ENCODE peak calls at places on chromosomes 1 and 21, in ten cellular contexts. J, T, Q, Z, E, Y, O, W, P and H are unnamed samples.

GRCh38 chr1:234926574-234927311 is 201.9 kb downstream of the TOMM20 start:
- DNase-seq in Z (peak; percentile 34), P (peak; percentile 85), Y (no peak), W (no peak), E (no peak), O (peak; percentile 69), J (no peak), T (peak; percentile 33), Q (no peak), H (no peak)

GRCh38 chr1:94259635-94260289 is 22.4 kb upstream of the ARHGAP29 start:
- DNase-seq in Z (no peak), T (no peak), O (no peak), E (no peak), J (peak; percentile 14), W (no peak), P (no peak), Y (no peak), Q (no peak), H (no peak)

GRCh38 chr1:203361843-203362524 is 11.1 kb upstream of the FMOD start:
- DNase-seq in J (no peak), P (peak; percentile 42), Y (no peak), T (no peak), Z (no peak), W (no peak), E (no peak), O (no peak), Q (no peak), H (peak; percentile 75)

GRCh38 chr1:84505167-84506001 is 802 bp upstream of the SPATA1 start:
- DNase-seq in Y (peak; percentile 72), O (peak; percentile 55), P (no peak), W (peak; percentile 63), E (no peak), J (no peak), Q (peak; percentile 52), T (no peak), Z (peak; percentile 46), H (peak; percentile 43)

GRCh38 chr1:86741947-86742572 is 37.7 kb downstream of the SH3GLB1 start:
- DNase-seq in J (no peak), O (no peak), Y (no peak), Q (peak; percentile 20), T (peak; percentile 29), E (no peak), Z (no peak), P (no peak), W (peak; percentile 27), H (no peak)

GRCh38 chr1:6019166-6019845 is 26.4 kb upstream of the KCNAB2 start:
- DNase-seq in J (no peak), T (no peak), Z (no peak), E (no peak), Y (no peak), Q (no peak), W (no peak), P (no peak), O (no peak), H (no peak)

GRCh38 chr1:232624892-232625291 is 5.0 kb downstream of the SIPA1L2 start:
- DNase-seq in O (no peak), Z (no peak), J (no peak), Y (no peak), W (no peak), T (no peak), Q (no peak), P (no peak), E (no peak), H (no peak)

GRCh38 chr1:119818181-119818580 is 6.9 kb upstream of the REG4 start:
- DNase-seq in W (no peak), T (no peak), Q (no peak), O (no peak), E (no peak), J (no peak), P (no peak), Z (no peak), Y (no peak), H (no peak)

GRCh38 chr1:110718452-110718851 is 43.7 kb upstream of the KCNA3 start:
- DNase-seq in E (no peak), Y (no peak), P (no peak), W (no peak), J (no peak), O (no peak), T (no peak), Q (no peak), Z (no peak), H (no peak)

GRCh38 chr1:42931108-42931539 is 27.5 kb downstream of the SLC2A1 start:
- DNase-seq in W (peak; percentile 39), Q (no peak), Y (no peak), O (no peak), Z (peak; percentile 86), J (peak; percentile 58), E (peak; percentile 53), T (peak; percentile 30), P (peak; percentile 83), H (no peak)

GRCh38 chr21:33383056-33383888 is 19.9 kb upstream of the IFNGR2 start:
- DNase-seq in Q (peak; percentile 73), T (peak; percentile 52), J (no peak), O (no peak), Y (no peak), W (no peak), Z (peak; percentile 45), E (no peak), P (peak; percentile 92), H (peak; percentile 73)

GRCh38 chr1:110150330-110151174 is at the start of gene SLC6A17:
- DNase-seq in Z (peak; percentile 39), E (peak; percentile 79), Y (no peak), W (peak; percentile 50), T (peak; percentile 62), Q (peak; percentile 74), O (peak; percentile 53), J (peak; percentile 63), P (no peak), H (peak; percentile 52)

GRCh38 chr1:36653850-36654249 is 171.1 kb upstream of the CSF3R start:
- DNase-seq in E (no peak), W (peak; percentile 49), Y (no peak), Q (no peak), O (peak; percentile 87), T (no peak), P (no peak), J (no peak), Z (no peak), H (no peak)

GRCh38 chr21:44439211-44439600 is 16.1 kb upstream of the LRRC3 start:
- DNase-seq in T (no peak), E (no peak), O (no peak), W (no peak), Z (no peak), Y (no peak), J (no peak), Q (no peak), P (peak; percentile 60), H (no peak)

GRCh38 chr1:62481681-62482080 is 44.8 kb downstream of the USP1 start:
- DNase-seq in P (no peak), Q (no peak), E (no peak), O (no peak), Y (no peak), T (no peak), W (no peak), J (no peak), Z (no peak), H (no peak)

GRCh38 chr1:181746224-181746623 is 262.9 kb downstream of the CACNA1E start:
- DNase-seq in J (no peak), Y (no peak), P (no peak), W (no peak), T (no peak), Q (no peak), Z (no peak), E (no peak), O (no peak), H (no peak)

GRCh38 chr1:200136384-200136783 is 108.9 kb downstream of the NR5A2 start:
- DNase-seq in P (no peak), J (no peak), Y (no peak), Z (no peak), E (no peak), O (no peak), Q (no peak), T (no peak), W (no peak), H (no peak)

GRCh38 chr1:234863596-234863995 is 253.6 kb upstream of the IRF2BP2 start:
- DNase-seq in E (no peak), T (no peak), P (peak; percentile 89), O (no peak), W (no peak), J (no peak), Y (no peak), Z (no peak), Q (peak; percentile 33), H (no peak)

GRCh38 chr1:33502726-33503125 is 30.3 kb downstream of the ZSCAN20 start:
- DNase-seq in E (no peak), W (no peak), Z (no peak), O (no peak), T (no peak), Y (no peak), J (no peak), Q (peak; percentile 16), P (no peak), H (peak; percentile 13)

GRCh38 chr1:168057921-168058320 is 78.8 kb downstream of the GPR161 start:
- DNase-seq in E (no peak), J (no peak), Y (no peak), T (no peak), P (no peak), W (no peak), O (no peak), Z (no peak), Q (no peak), H (no peak)

GRCh38 chr1:226687476-226687875 is 51.6 kb downstream of the ITPKB start:
- DNase-seq in J (no peak), Y (no peak), Q (no peak), T (no peak), W (no peak), O (no peak), E (no peak), Z (no peak), P (no peak), H (no peak)

GRCh38 chr1:84254703-84255238 is 46.7 kb upstream of the SAMD13 start:
- DNase-seq in O (no peak), Q (no peak), Y (no peak), E (no peak), Z (no peak), T (no peak), W (no peak), P (no peak), J (no peak), H (no peak)

GRCh38 chr21:45055861-45056260 is 18.5 kb upstream of the ADARB1 start:
- DNase-seq in O (peak; percentile 16), T (no peak), Q (no peak), Y (no peak), E (no peak), Z (no peak), J (no peak), W (no peak), P (no peak), H (no peak)

GRCh38 chr1:54230507-54231339 is 30.8 kb downstream of the MRPL37 start:
- DNase-seq in W (no peak), J (no peak), P (no peak), T (peak; percentile 37), O (no peak), Q (no peak), Z (no peak), E (no peak), Y (no peak), H (no peak)

GRCh38 chr1:117609471-117609911 is 3.6 kb downstream of the TENT5C start:
- DNase-seq in E (no peak), T (no peak), Z (no peak), Q (no peak), J (no peak), Y (no peak), P (peak; percentile 78), W (no peak), O (no peak), H (no peak)

GRCh38 chr21:34612056-34612455 is 2.9 kb downstream of the RCAN1 start:
- DNase-seq in Q (no peak), Z (no peak), O (peak; percentile 68), J (no peak), Y (no peak), T (no peak), W (no peak), E (no peak), P (no peak), H (no peak)

GRCh38 chr1:112818990-112819689 is 104.0 kb upstream of the PPM1J start:
- DNase-seq in E (no peak), Z (no peak), Q (no peak), O (no peak), T (no peak), Y (no peak), J (no peak), P (no peak), W (no peak), H (peak; percentile 94)

GRCh38 chr1:206706298-206706791 is 21.6 kb downstream of the MAPKAPK2 start:
- DNase-seq in Y (no peak), Q (no peak), Z (no peak), P (no peak), T (peak; percentile 60), O (peak; percentile 54), J (no peak), E (no peak), W (peak; percentile 64), H (no peak)